ENCODE peak calls at places on chromosomes 7 and 10, in nine cellular contexts. One of them, this sample, is unnamed.
A peak's percentile ranks its signal among the peaks of the same experiment; 100 is the strongest.

GRCh38 chr10:29634105-29634504 is 666 bp downstream of the SVIL start:
- DNase-seq in neuronal stem cell: no peak
- DNase-seq in iris pigment epithelial cell: no peak
- DNase-seq in GM06990: no peak
- DNase-seq in SK-N-SH: no peak
- DNase-seq in Kasumi-1: no peak
- DNase-seq in activated CD4-positive, alpha-beta T cell treated with anti-CD3 and anti-CD28 coated beads, Interleukin-2, amount 50 U/mL, for 1 hour: no peak
- DNase-seq in activated naive CD4-positive, alpha-beta T cell: no peak
- DNase-seq in mucosa of descending colon: no peak
- DNase-seq in this sample: no peak

GRCh38 chr7:1362301-1362700 is 97.0 kb downstream of the MICALL2 start:
- DNase-seq in iris pigment epithelial cell: no peak
- DNase-seq in activated CD4-positive, alpha-beta T cell treated with anti-CD3 and anti-CD28 coated beads, Interleukin-2, amount 50 U/mL, for 1 hour: no peak
- DNase-seq in mucosa of descending colon: no peak
- DNase-seq in neuronal stem cell: no peak
- DNase-seq in SK-N-SH: peak; percentile 73
- DNase-seq in activated naive CD4-positive, alpha-beta T cell: no peak
- DNase-seq in Kasumi-1: no peak
- DNase-seq in GM06990: no peak
- DNase-seq in this sample: no peak

GRCh38 chr10:4847580-4848020 is 21.6 kb downstream of the AKR1E2 start:
- DNase-seq in Kasumi-1: no peak
- DNase-seq in SK-N-SH: no peak
- DNase-seq in activated naive CD4-positive, alpha-beta T cell: no peak
- DNase-seq in iris pigment epithelial cell: peak; percentile 88
- DNase-seq in neuronal stem cell: no peak
- DNase-seq in mucosa of descending colon: no peak
- DNase-seq in GM06990: no peak
- DNase-seq in activated CD4-positive, alpha-beta T cell treated with anti-CD3 and anti-CD28 coated beads, Interleukin-2, amount 50 U/mL, for 1 hour: no peak
- DNase-seq in this sample: peak; percentile 15

GRCh38 chr10:121131426-121132277 is 280.5 kb downstream of the WDR11 start:
- DNase-seq in iris pigment epithelial cell: no peak
- DNase-seq in mucosa of descending colon: no peak
- DNase-seq in activated naive CD4-positive, alpha-beta T cell: no peak
- DNase-seq in Kasumi-1: no peak
- DNase-seq in activated CD4-positive, alpha-beta T cell treated with anti-CD3 and anti-CD28 coated beads, Interleukin-2, amount 50 U/mL, for 1 hour: no peak
- DNase-seq in GM06990: no peak
- DNase-seq in SK-N-SH: no peak
- DNase-seq in neuronal stem cell: no peak
- DNase-seq in this sample: no peak

GRCh38 chr10:95327367-95327766 is 36.6 kb upstream of the PDLIM1 start:
- DNase-seq in iris pigment epithelial cell: peak; percentile 71
- DNase-seq in neuronal stem cell: no peak
- DNase-seq in mucosa of descending colon: peak; percentile 48
- DNase-seq in SK-N-SH: peak; percentile 48
- DNase-seq in activated naive CD4-positive, alpha-beta T cell: no peak
- DNase-seq in activated CD4-positive, alpha-beta T cell treated with anti-CD3 and anti-CD28 coated beads, Interleukin-2, amount 50 U/mL, for 1 hour: no peak
- DNase-seq in GM06990: no peak
- DNase-seq in Kasumi-1: no peak
- DNase-seq in this sample: no peak

GRCh38 chr7:17134786-17135185 is 163.7 kb upstream of the AHR start:
- DNase-seq in neuronal stem cell: no peak
- DNase-seq in mucosa of descending colon: no peak
- DNase-seq in GM06990: peak; percentile 29
- DNase-seq in Kasumi-1: no peak
- DNase-seq in iris pigment epithelial cell: no peak
- DNase-seq in activated naive CD4-positive, alpha-beta T cell: no peak
- DNase-seq in activated CD4-positive, alpha-beta T cell treated with anti-CD3 and anti-CD28 coated beads, Interleukin-2, amount 50 U/mL, for 1 hour: no peak
- DNase-seq in SK-N-SH: no peak
- DNase-seq in this sample: no peak

GRCh38 chr7:17832242-17832641 is 108.1 kb downstream of the SNX13 start:
- DNase-seq in activated naive CD4-positive, alpha-beta T cell: no peak
- DNase-seq in iris pigment epithelial cell: no peak
- DNase-seq in mucosa of descending colon: no peak
- DNase-seq in Kasumi-1: no peak
- DNase-seq in activated CD4-positive, alpha-beta T cell treated with anti-CD3 and anti-CD28 coated beads, Interleukin-2, amount 50 U/mL, for 1 hour: no peak
- DNase-seq in neuronal stem cell: no peak
- DNase-seq in GM06990: no peak
- DNase-seq in SK-N-SH: no peak
- DNase-seq in this sample: no peak

GRCh38 chr10:5014936-5015335 is 11.3 kb upstream of the AKR1C2 start:
- DNase-seq in activated CD4-positive, alpha-beta T cell treated with anti-CD3 and anti-CD28 coated beads, Interleukin-2, amount 50 U/mL, for 1 hour: no peak
- DNase-seq in SK-N-SH: no peak
- DNase-seq in iris pigment epithelial cell: peak; percentile 13
- DNase-seq in GM06990: no peak
- DNase-seq in mucosa of descending colon: no peak
- DNase-seq in activated naive CD4-positive, alpha-beta T cell: no peak
- DNase-seq in neuronal stem cell: no peak
- DNase-seq in Kasumi-1: peak; percentile 14
- DNase-seq in this sample: no peak

GRCh38 chr7:123502216-123502615 is 32.2 kb downstream of the IQUB start:
- DNase-seq in Kasumi-1: no peak
- DNase-seq in neuronal stem cell: peak; percentile 48
- DNase-seq in GM06990: no peak
- DNase-seq in iris pigment epithelial cell: no peak
- DNase-seq in mucosa of descending colon: no peak
- DNase-seq in SK-N-SH: no peak
- DNase-seq in activated CD4-positive, alpha-beta T cell treated with anti-CD3 and anti-CD28 coated beads, Interleukin-2, amount 50 U/mL, for 1 hour: no peak
- DNase-seq in activated naive CD4-positive, alpha-beta T cell: no peak
- DNase-seq in this sample: no peak

GRCh38 chr7:143408686-143409551 is at the start of gene EPHA1:
- DNase-seq in SK-N-SH: no peak
- DNase-seq in iris pigment epithelial cell: no peak
- DNase-seq in mucosa of descending colon: peak; percentile 82
- DNase-seq in activated CD4-positive, alpha-beta T cell treated with anti-CD3 and anti-CD28 coated beads, Interleukin-2, amount 50 U/mL, for 1 hour: peak; percentile 49
- DNase-seq in GM06990: no peak
- DNase-seq in Kasumi-1: no peak
- DNase-seq in activated naive CD4-positive, alpha-beta T cell: peak; percentile 64
- DNase-seq in neuronal stem cell: no peak
- DNase-seq in this sample: no peak